ENCODE peak calls at places on chromosomes 12 and 14, in four cellular contexts. One of them, this sample, is unnamed.

GRCh38 chr12:113463746-113464743 is 7.6 kb downstream of the LHX5 start:
- DNase-seq in cardiac muscle cell: peak
- DNase-seq in right lobe of liver: no peak
- DNase-seq in head of caudate nucleus: no peak
- DNase-seq in this sample: no peak

GRCh38 chr12:115132145-115132544 is 448.2 kb upstream of the TBX3 start:
- DNase-seq in right lobe of liver: no peak
- DNase-seq in head of caudate nucleus: no peak
- DNase-seq in cardiac muscle cell: no peak
- DNase-seq in this sample: no peak

GRCh38 chr14:97977711-97978261 is 1180.6 kb downstream of the VRK1 start:
- DNase-seq in right lobe of liver: peak
- DNase-seq in head of caudate nucleus: peak
- DNase-seq in cardiac muscle cell: no peak
- DNase-seq in this sample: no peak

GRCh38 chr12:12845794-12846243 is 32.7 kb downstream of the DDX47 start:
- DNase-seq in head of caudate nucleus: no peak
- DNase-seq in right lobe of liver: no peak
- DNase-seq in cardiac muscle cell: no peak
- DNase-seq in this sample: no peak

GRCh38 chr12:113201187-113202177 is 16.0 kb downstream of the RITA1 start:
- DNase-seq in head of caudate nucleus: no peak
- DNase-seq in right lobe of liver: no peak
- DNase-seq in cardiac muscle cell: no peak
- DNase-seq in this sample: no peak

GRCh38 chr12:3496964-3497363 is 6.0 kb downstream of the PRMT8 start:
- DNase-seq in head of caudate nucleus: no peak
- DNase-seq in right lobe of liver: no peak
- DNase-seq in cardiac muscle cell: peak
- DNase-seq in this sample: no peak

GRCh38 chr12:57874166-57875108 is 27.9 kb upstream of the CTDSP2 start:
- DNase-seq in cardiac muscle cell: no peak
- DNase-seq in right lobe of liver: no peak
- DNase-seq in head of caudate nucleus: no peak
- DNase-seq in this sample: no peak

GRCh38 chr14:67938046-67938445 is 118.5 kb downstream of the RAD51B start:
- DNase-seq in cardiac muscle cell: no peak
- DNase-seq in right lobe of liver: no peak
- DNase-seq in head of caudate nucleus: no peak
- DNase-seq in this sample: no peak

GRCh38 chr12:84911331-84912190 is 1.0 kb downstream of the SLC6A15 start:
- DNase-seq in cardiac muscle cell: peak
- DNase-seq in head of caudate nucleus: peak
- DNase-seq in right lobe of liver: no peak
- DNase-seq in this sample: peak

GRCh38 chr12:50690923-50691322 is 73.0 kb upstream of the ATF1 start:
- DNase-seq in head of caudate nucleus: peak
- DNase-seq in right lobe of liver: no peak
- DNase-seq in cardiac muscle cell: no peak
- DNase-seq in this sample: no peak

GRCh38 chr12:48995061-48995879 is 3.9 kb downstream of the DDN start:
- DNase-seq in head of caudate nucleus: peak
- DNase-seq in right lobe of liver: peak
- DNase-seq in cardiac muscle cell: peak
- DNase-seq in this sample: peak

GRCh38 chr12:18171571-18171970 is 81.6 kb upstream of the RERGL start:
- DNase-seq in head of caudate nucleus: no peak
- DNase-seq in right lobe of liver: no peak
- DNase-seq in cardiac muscle cell: no peak
- DNase-seq in this sample: no peak

This sample was measured in lung microvascular endothelial cell.